ENCODE peak calls at places on chromosome 1, in nine cellular contexts. E is left colon; C is RWPE1; V is HAP-1; N is activated CD4-positive, alpha-beta T cell treated with anti-CD3 and anti-CD28 coated beads for 4 hours; M is cardiac muscle cell; D is GDM1; K is DMS53; B is thyroid gland. A is an unnamed sample.

GRCh38 chr1:58814251-58815068 is 30.6 kb upstream of the JUN start:
- DNase-seq in N (no peak), E (peak), K (peak), V (no peak), B (peak), M (peak), D (no peak), C (peak), A (no peak)

GRCh38 chr1:57423135-57424131 is at the start of gene DAB1:
- DNase-seq in D (no peak), C (no peak), V (no peak), N (no peak), K (peak), M (peak), B (no peak), E (no peak), A (no peak)

GRCh38 chr1:45840704-45841103 is 37.3 kb downstream of the MAST2 start:
- DNase-seq in K (peak), N (no peak), C (no peak), B (peak), E (no peak), V (no peak), D (no peak), M (no peak), A (no peak)

GRCh38 chr1:160221089-160221488 is 15.9 kb downstream of the PEA15 start:
- DNase-seq in N (no peak), E (no peak), C (no peak), B (no peak), K (no peak), M (no peak), V (no peak), D (no peak), A (no peak)

GRCh38 chr1:205192287-205192686 is 19.2 kb downstream of the DSTYK start:
- DNase-seq in M (no peak), C (no peak), N (no peak), K (no peak), E (no peak), D (no peak), B (no peak), V (no peak), A (no peak)

GRCh38 chr1:45929257-45929687 is 125.9 kb downstream of the MAST2 start:
- DNase-seq in C (no peak), B (no peak), D (peak), E (no peak), M (peak), N (no peak), V (no peak), K (peak), A (no peak)

GRCh38 chr1:67883069-67883468 is 49.8 kb upstream of the GNG12 start:
- DNase-seq in E (no peak), D (no peak), V (no peak), M (peak), K (peak), N (no peak), C (peak), B (no peak), A (no peak)

GRCh38 chr1:2378956-2379732 is 12.2 kb downstream of the MORN1 start:
- DNase-seq in E (peak), M (no peak), V (peak), B (no peak), C (no peak), D (no peak), N (no peak), K (no peak), A (no peak)

GRCh38 chr1:199758626-199759255 is 268.8 kb upstream of the NR5A2 start:
- DNase-seq in E (no peak), M (peak), C (no peak), V (no peak), D (no peak), K (no peak), N (no peak), B (no peak), A (no peak)

GRCh38 chr1:40477680-40478057 is 579 bp downstream of the ZFP69 start:
- DNase-seq in E (no peak), B (no peak), V (peak), D (no peak), N (peak), K (peak), C (peak), M (peak), A (no peak)

GRCh38 chr1:3865606-3866160 is 8.4 kb downstream of the DFFB start:
- DNase-seq in E (no peak), D (no peak), M (no peak), C (no peak), N (no peak), K (no peak), V (no peak), B (no peak), A (no peak)

GRCh38 chr1:156104065-156104810 is 10.3 kb upstream of the LMNA start:
- DNase-seq in E (peak), M (peak), K (peak), C (peak), D (no peak), V (peak), N (peak), B (peak), A (peak)